ENCODE peak calls at places on chromosomes 6 and 20, in four cellular contexts. One of them, this sample, is unnamed.

GRCh38 chr20:58622671-58623578 is 28.2 kb upstream of the STX16 start:
- DNase-seq in K562: no peak
- DNase-seq in GM12878: no peak
- DNase-seq in HepG2: no peak
- DNase-seq in this sample: no peak

GRCh38 chr6:139567095-139567494 is 192.6 kb upstream of the CITED2 start:
- DNase-seq in K562: no peak
- DNase-seq in GM12878: no peak
- DNase-seq in HepG2: no peak
- DNase-seq in this sample: no peak

GRCh38 chr6:130843575-130844320 is 16.5 kb downstream of the SMLR1 start:
- DNase-seq in K562: no peak
- DNase-seq in GM12878: peak; percentile 9
- DNase-seq in HepG2: peak; percentile 74
- DNase-seq in this sample: peak; percentile 42

GRCh38 chr20:63765918-63766317 is 26.3 kb downstream of the SLC2A4RG start:
- DNase-seq in K562: no peak
- DNase-seq in GM12878: no peak
- DNase-seq in HepG2: no peak
- DNase-seq in this sample: no peak

GRCh38 chr6:142448091-142448729 is 146.4 kb downstream of the ADGRG6 start:
- DNase-seq in K562: no peak
- DNase-seq in GM12878: no peak
- DNase-seq in HepG2: no peak
- DNase-seq in this sample: no peak

GRCh38 chr20:52493177-52493711 is 301.7 kb upstream of the ZFP64 start:
- DNase-seq in K562: no peak
- DNase-seq in GM12878: no peak
- DNase-seq in HepG2: no peak
- DNase-seq in this sample: peak; percentile 25

GRCh38 chr6:119449253-119450156 is 99.9 kb upstream of the MAN1A1 start:
- DNase-seq in K562: no peak
- DNase-seq in GM12878: no peak
- DNase-seq in HepG2: no peak
- DNase-seq in this sample: no peak

GRCh38 chr6:132960720-132961119 is 146.4 kb downstream of the RPS12 start:
- DNase-seq in K562: no peak
- DNase-seq in GM12878: no peak
- DNase-seq in HepG2: no peak
- DNase-seq in this sample: no peak

GRCh38 chr20:62734881-62735280 is 26.2 kb downstream of the NTSR1 start:
- DNase-seq in K562: no peak
- DNase-seq in GM12878: no peak
- DNase-seq in HepG2: no peak
- DNase-seq in this sample: no peak

GRCh38 chr6:38528196-38528965 is 111.3 kb downstream of the BTBD9 start:
- DNase-seq in K562: no peak
- DNase-seq in GM12878: no peak
- DNase-seq in HepG2: no peak
- DNase-seq in this sample: no peak

GRCh38 chr6:152338335-152339125 is 298.6 kb downstream of the SYNE1 start:
- DNase-seq in K562: peak; percentile 41
- DNase-seq in GM12878: no peak
- DNase-seq in HepG2: peak; percentile 23
- DNase-seq in this sample: peak; percentile 64

GRCh38 chr20:16485406-16485805 is 87.8 kb downstream of the KIF16B start:
- DNase-seq in K562: no peak
- DNase-seq in GM12878: no peak
- DNase-seq in HepG2: no peak
- DNase-seq in this sample: no peak

GRCh38 chr6:52590634-52590985 is 13.8 kb upstream of the TRAM2 start:
- DNase-seq in K562: no peak
- DNase-seq in GM12878: no peak
- DNase-seq in HepG2: peak; percentile 52
- DNase-seq in this sample: no peak

GRCh38 chr6:117204903-117205302 is 60.5 kb upstream of the VGLL2 start:
- DNase-seq in K562: no peak
- DNase-seq in GM12878: no peak
- DNase-seq in HepG2: no peak
- DNase-seq in this sample: no peak

GRCh38 chr6:25972902-25973301 is 10.3 kb downstream of the TRIM38 start:
- DNase-seq in K562: no peak
- DNase-seq in GM12878: no peak
- DNase-seq in HepG2: no peak
- DNase-seq in this sample: no peak

GRCh38 chr6:31663087-31663960 is 1.5 kb downstream of the GPANK1 start:
- DNase-seq in K562: no peak
- DNase-seq in GM12878: no peak
- DNase-seq in HepG2: no peak
- DNase-seq in this sample: no peak

GRCh38 chr6:166825553-166826145 is 130.7 kb downstream of the RNASET2 start:
- DNase-seq in K562: no peak
- DNase-seq in GM12878: no peak
- DNase-seq in HepG2: no peak
- DNase-seq in this sample: no peak

GRCh38 chr6:20212392-20213111 is at the start of gene MBOAT1:
- DNase-seq in K562: peak; percentile 90
- DNase-seq in GM12878: no peak
- DNase-seq in HepG2: peak; percentile 38
- DNase-seq in this sample: peak; percentile 75

GRCh38 chr6:84763397-84764331 is 734 bp downstream of the TBX18 start:
- DNase-seq in K562: peak; percentile 73
- DNase-seq in GM12878: no peak
- DNase-seq in HepG2: no peak
- DNase-seq in this sample: peak; percentile 45

GRCh38 chr6:151060096-151060741 is 179.5 kb upstream of the AKAP12 start:
- DNase-seq in K562: no peak
- DNase-seq in GM12878: no peak
- DNase-seq in HepG2: peak; percentile 91
- DNase-seq in this sample: no peak

GRCh38 chr6:35808688-35809087 is 3.5 kb downstream of the LHFPL5 start:
- DNase-seq in K562: no peak
- DNase-seq in GM12878: no peak
- DNase-seq in HepG2: no peak
- DNase-seq in this sample: no peak

GRCh38 chr20:9036593-9036992 is 32.3 kb upstream of the PLCB4 start:
- DNase-seq in K562: no peak
- DNase-seq in GM12878: no peak
- DNase-seq in HepG2: no peak
- DNase-seq in this sample: no peak

GRCh38 chr20:9038791-9039190 is 30.1 kb upstream of the PLCB4 start:
- DNase-seq in K562: no peak
- DNase-seq in GM12878: no peak
- DNase-seq in HepG2: no peak
- DNase-seq in this sample: no peak

GRCh38 chr20:9031951-9032350 is 36.9 kb upstream of the PLCB4 start:
- DNase-seq in K562: no peak
- DNase-seq in GM12878: no peak
- DNase-seq in HepG2: no peak
- DNase-seq in this sample: no peak

GRCh38 chr20:9032758-9033157 is 36.1 kb upstream of the PLCB4 start:
- DNase-seq in K562: no peak
- DNase-seq in GM12878: no peak
- DNase-seq in HepG2: no peak
- DNase-seq in this sample: no peak

GRCh38 chr20:9035129-9035528 is 33.8 kb upstream of the PLCB4 start:
- DNase-seq in K562: no peak
- DNase-seq in GM12878: no peak
- DNase-seq in HepG2: no peak
- DNase-seq in this sample: peak; percentile 28
- TF ChIP-seq TARDBP in K562: no peak
- TF ChIP-seq TARDBP in GM12878: no peak
- TF ChIP-seq TARDBP in HepG2: no peak
- TF ChIP-seq TARDBP in this sample: no peak

GRCh38 chr6:156720739-156721714 is 56.2 kb upstream of the ARID1B start:
- DNase-seq in K562: no peak
- DNase-seq in GM12878: peak; percentile 76
- DNase-seq in HepG2: peak; percentile 24
- DNase-seq in this sample: no peak
- TF ChIP-seq TARDBP in K562: no peak
- TF ChIP-seq TARDBP in GM12878: no peak
- TF ChIP-seq TARDBP in HepG2: peak; percentile 6
- TF ChIP-seq TARDBP in this sample: no peak

DNA sequence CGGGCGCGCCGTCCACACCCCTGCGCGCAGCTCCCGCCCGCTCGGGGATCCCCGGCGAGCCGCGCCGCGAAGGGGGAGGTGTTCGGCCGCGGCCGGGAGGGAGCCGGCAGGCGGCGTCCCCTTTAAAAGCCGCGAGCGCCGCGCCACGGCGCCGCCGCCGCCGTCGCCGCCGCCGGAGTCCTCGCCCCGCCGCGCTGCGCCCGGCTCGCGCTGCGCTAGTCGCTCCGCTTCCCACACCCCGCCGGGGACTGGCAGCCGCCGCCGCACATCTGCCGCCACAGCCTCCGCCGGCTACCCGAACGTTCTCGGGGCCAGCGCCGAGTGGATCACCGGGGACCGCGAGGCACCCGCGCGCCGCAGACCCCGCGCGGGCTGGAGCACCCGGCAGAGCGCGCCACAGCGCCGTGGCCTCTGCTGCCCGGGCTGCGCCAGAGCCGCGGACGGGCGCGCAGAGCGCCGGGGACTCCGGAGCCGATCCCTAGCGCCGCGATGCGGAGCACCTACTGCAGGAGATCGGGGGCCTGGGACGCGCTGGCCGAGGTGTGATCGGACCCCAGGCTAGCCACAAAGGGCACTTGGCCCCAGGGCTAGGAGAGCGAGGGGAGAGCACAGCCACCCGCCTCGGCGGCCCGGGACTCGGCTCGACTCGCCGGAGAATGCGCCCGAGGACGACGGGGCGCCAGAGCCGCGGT is at the start of gene BMP2:
- DNase-seq in K562: peak; percentile 38
- DNase-seq in GM12878: no peak
- DNase-seq in HepG2: no peak
- DNase-seq in this sample: peak; percentile 53
- TF ChIP-seq TARDBP in K562: no peak
- TF ChIP-seq TARDBP in GM12878: no peak
- TF ChIP-seq TARDBP in HepG2: no peak
- TF ChIP-seq TARDBP in this sample: no peak

GRCh38 chr20:44532248-44532980 is 10.5 kb upstream of the SERINC3 start:
- DNase-seq in K562: no peak
- DNase-seq in GM12878: no peak
- DNase-seq in HepG2: no peak
- DNase-seq in this sample: no peak
- TF ChIP-seq TARDBP in K562: no peak
- TF ChIP-seq TARDBP in GM12878: no peak
- TF ChIP-seq TARDBP in HepG2: no peak
- TF ChIP-seq TARDBP in this sample: no peak

GRCh38 chr20:53869466-53870258 is 200.7 kb downstream of the BCAS1 start:
- DNase-seq in K562: peak; percentile 55
- DNase-seq in GM12878: peak; percentile 91
- DNase-seq in HepG2: peak; percentile 96
- DNase-seq in this sample: peak; percentile 65
- TF ChIP-seq TARDBP in K562: no peak
- TF ChIP-seq TARDBP in GM12878: no peak
- TF ChIP-seq TARDBP in HepG2: peak; percentile 85
- TF ChIP-seq TARDBP in this sample: no peak